ENCODE peak calls at places on chromosomes 1 and 21, in ten cellular contexts. E is CD8-positive, alpha-beta memory T cell; S is heart left ventricle; P is A549; T is HT1080; Z is ELF-1; Y is left colon; V is stimulated activated CD4-positive, alpha-beta T cell treated with anti-CD3 and anti-CD28 coated beads, Interleukin-4, amount 100 ng/mL, for 48 hours; J is cerebellar cortex; L is MV-4-11. C is an unnamed sample.

GRCh38 chr1:211829343-211830054 is 1.1 kb downstream of the LPGAT1 start:
- DNase-seq in J (peak), Z (peak), L (no peak), P (peak), E (no peak), V (no peak), Y (peak), S (peak), T (no peak), C (peak)

GRCh38 chr1:58551741-58552140 is 5.2 kb upstream of the OMA1 start:
- DNase-seq in E (no peak), P (no peak), J (no peak), T (no peak), S (no peak), L (no peak), Z (no peak), V (no peak), Y (no peak), C (no peak)

GRCh38 chr1:10693497-10694273 is 102.8 kb downstream of the CASZ1 start:
- DNase-seq in S (no peak), Z (peak), L (peak), V (peak), J (no peak), E (peak), Y (peak), T (no peak), P (peak), C (peak)

GRCh38 chr1:77322061-77322900 is 40.5 kb downstream of the AK5 start:
- DNase-seq in E (no peak), T (peak), J (no peak), L (no peak), V (no peak), Z (peak), P (peak), S (no peak), Y (no peak), C (peak)

GRCh38 chr1:43549921-43550597 is 19.4 kb downstream of the PTPRF start:
- DNase-seq in E (no peak), T (no peak), Z (peak), J (no peak), V (no peak), S (peak), Y (peak), L (no peak), P (no peak), C (no peak)

GRCh38 chr1:199029401-199029800 is 390.6 kb downstream of the PTPRC start:
- DNase-seq in T (peak), Z (no peak), V (no peak), E (no peak), S (no peak), Y (no peak), P (no peak), J (no peak), L (no peak), C (no peak)

GRCh38 chr1:14441302-14441741 is 157.2 kb upstream of the KAZN start:
- DNase-seq in J (no peak), P (no peak), Z (no peak), L (no peak), S (no peak), V (no peak), E (no peak), Y (no peak), T (peak), C (peak)

GRCh38 chr21:40331182-40331581 is 463.9 kb downstream of the PCP4 start:
- DNase-seq in J (peak), P (no peak), Z (no peak), E (no peak), L (no peak), V (no peak), T (no peak), S (peak), Y (no peak), C (no peak)

GRCh38 chr1:14924012-14924452 is 229.5 kb upstream of the TMEM51 start:
- DNase-seq in S (peak), E (no peak), J (no peak), Y (peak), T (no peak), Z (no peak), P (peak), L (peak), V (peak), C (peak)